ENCODE peak calls at places on chromosomes 13 and 19, in eight cellular contexts. I is foreskin keratinocyte; H is T-cell; T is stimulated activated CD8-positive, alpha-beta memory T cell treated with anti-CD3 and anti-CD28 coated beads, Interleukin-15, amount 100 ng/mL, for 4 hours; A is H54; R is thoracic aorta; G is hypothalamus; V is bronchial epithelial cell. C is an unnamed sample.

GRCh38 chr13:109647046-109647445 is 139.3 kb downstream of the IRS2 start:
- DNase-seq in I (peak), H (no peak), T (no peak), A (no peak), R (no peak), G (no peak), V (peak), C (no peak)

GRCh38 chr13:77047649-77048343 is 20.8 kb upstream of the FBXL3 start:
- DNase-seq in I (no peak), H (no peak), T (no peak), A (no peak), R (no peak), G (no peak), V (no peak), C (no peak)

GRCh38 chr19:3671680-3672574 is 28.3 kb downstream of the PIP5K1C start:
- DNase-seq in I (no peak), H (no peak), T (peak), A (no peak), R (no peak), G (no peak), V (no peak), C (no peak)

GRCh38 chr19:3095375-3096191 is 1.4 kb downstream of the GNA11 start:
- DNase-seq in I (no peak), H (peak), T (peak), A (no peak), R (no peak), G (no peak), V (peak), C (no peak)

GRCh38 chr13:110965038-110965754 is 50.3 kb upstream of the ANKRD10 start:
- DNase-seq in I (peak), H (no peak), T (no peak), A (no peak), R (no peak), G (no peak), V (peak), C (no peak)

GRCh38 chr13:48334534-48335127 is 31.1 kb downstream of the RB1 start:
- DNase-seq in I (no peak), H (no peak), T (no peak), A (no peak), R (no peak), G (no peak), V (peak), C (no peak)

GRCh38 chr19:14699641-14700040 is 9.8 kb downstream of the ZNF333 start:
- DNase-seq in I (no peak), H (no peak), T (no peak), A (no peak), R (no peak), G (no peak), V (no peak), C (no peak)

GRCh38 chr13:19818223-19818842 is 35.6 kb upstream of the PSPC1 start:
- DNase-seq in I (no peak), H (peak), T (no peak), A (no peak), R (no peak), G (no peak), V (peak), C (no peak)

GRCh38 chr19:16588089-16588823 is 16.0 kb upstream of the SLC35E1 start:
- DNase-seq in I (no peak), H (peak), T (no peak), A (no peak), R (no peak), G (no peak), V (no peak), C (no peak)

GRCh38 chr19:16455489-16455888 is 16.3 kb downstream of the EPS15L1 start:
- DNase-seq in I (no peak), H (no peak), T (no peak), A (no peak), R (no peak), G (no peak), V (no peak), C (no peak)

GRCh38 chr19:3186891-3187661 is 1.3 kb downstream of the NCLN start:
- DNase-seq in I (no peak), H (no peak), T (no peak), A (no peak), R (no peak), G (no peak), V (no peak), C (no peak)

GRCh38 chr13:74064805-74065204 is 69.4 kb downstream of the KLF12 start:
- DNase-seq in I (peak), H (no peak), T (no peak), A (no peak), R (no peak), G (no peak), V (peak), C (no peak)

GRCh38 chr19:58519087-58519354 is 589 bp downstream of the ZBTB45 start:
- DNase-seq in I (peak), H (peak), T (no peak), A (peak), R (no peak), G (no peak), V (peak), C (no peak)

GRCh38 chr13:113815151-113816058 is 48.5 kb downstream of the GAS6 start:
- DNase-seq in I (no peak), H (no peak), T (no peak), A (no peak), R (no peak), G (no peak), V (no peak), C (no peak)

GRCh38 chr19:20269461-20269860 is 102.4 kb downstream of the ZNF486 start:
- DNase-seq in I (no peak), H (no peak), T (no peak), A (no peak), R (no peak), G (no peak), V (no peak), C (no peak)

GRCh38 chr13:43303040-43303729 is 279.8 kb downstream of the DNAJC15 start:
- DNase-seq in I (no peak), H (no peak), T (no peak), A (no peak), R (no peak), G (no peak), V (peak), C (no peak)

GRCh38 chr13:111597041-111598017 is 276.9 kb downstream of the TEX29 start:
- DNase-seq in I (no peak), H (no peak), T (no peak), A (no peak), R (no peak), G (no peak), V (no peak), C (no peak)

GRCh38 chr19:34712606-34713261 is 21.3 kb upstream of the ZNF181 start:
- DNase-seq in I (peak), H (peak), T (no peak), A (peak), R (no peak), G (no peak), V (peak), C (peak)

GRCh38 chr13:113045214-113046007 is 60.2 kb upstream of the F7 start:
- DNase-seq in I (no peak), H (no peak), T (no peak), A (no peak), R (no peak), G (peak), V (no peak), C (no peak)

GRCh38 chr13:75544681-75545333 is 4.8 kb upstream of the UCHL3 start:
- DNase-seq in I (no peak), H (no peak), T (no peak), A (no peak), R (no peak), G (no peak), V (peak), C (no peak)

GRCh38 chr19:48805452-48805851 is 5.4 kb downstream of the BCAT2 start:
- DNase-seq in I (no peak), H (no peak), T (no peak), A (no peak), R (no peak), G (no peak), V (no peak), C (no peak)

GRCh38 chr19:47421844-47422395 is 2.6 kb upstream of the MEIS3 start:
- DNase-seq in I (no peak), H (no peak), T (no peak), A (no peak), R (no peak), G (no peak), V (no peak), C (no peak)

GRCh38 chr19:7602935-7603497 is 7.4 kb downstream of the CAMSAP3 start:
- DNase-seq in I (no peak), H (no peak), T (no peak), A (no peak), R (no peak), G (no peak), V (no peak), C (no peak)

GRCh38 chr13:59337070-59337469 is 826.7 kb downstream of the DIAPH3 start:
- DNase-seq in I (no peak), H (no peak), T (no peak), A (no peak), R (no peak), G (no peak), V (no peak), C (no peak)

GRCh38 chr19:1027953-1028902 is 1.8 kb downstream of the CNN2 start:
- DNase-seq in I (peak), H (peak), T (no peak), A (peak), R (no peak), G (no peak), V (peak), C (no peak)

GRCh38 chr13:63700366-63700765 is 2284.7 kb upstream of the PCDH20 start:
- DNase-seq in I (no peak), H (no peak), T (no peak), A (no peak), R (no peak), G (no peak), V (no peak), C (no peak)

GRCh38 chr13:46296920-46297319 is 85.2 kb downstream of the LRRC63 start:
- DNase-seq in I (peak), H (no peak), T (no peak), A (no peak), R (no peak), G (no peak), V (peak), C (no peak)

GRCh38 chr19:18700501-18701249 is 17.2 kb downstream of the CRTC1 start:
- DNase-seq in I (no peak), H (peak), T (peak), A (peak), R (no peak), G (no peak), V (peak), C (peak)

GRCh38 chr13:107678075-107678689 is 537.2 kb downstream of the LIG4 start:
- DNase-seq in I (no peak), H (no peak), T (no peak), A (peak), R (no peak), G (no peak), V (no peak), C (no peak)

GRCh38 chr13:112143046-112143752 is 76.2 kb downstream of the SOX1 start:
- DNase-seq in I (no peak), H (no peak), T (no peak), A (no peak), R (no peak), G (no peak), V (no peak), C (no peak)

GRCh38 chr19:14979498-14980255 is at the start of gene SLC1A6:
- DNase-seq in I (no peak), H (no peak), T (no peak), A (no peak), R (no peak), G (no peak), V (no peak), C (no peak)

GRCh38 chr19:10780368-10780767 is 55.6 kb downstream of the TMED1 start:
- DNase-seq in I (no peak), H (no peak), T (no peak), A (peak), R (no peak), G (no peak), V (peak), C (no peak)

GRCh38 chr19:42282810-42283247 is 13.8 kb downstream of the CIC start:
- DNase-seq in I (no peak), H (no peak), T (no peak), A (no peak), R (no peak), G (no peak), V (no peak), C (no peak)

GRCh38 chr13:113916330-113916815 is 52.5 kb upstream of the GAS6 start:
- DNase-seq in I (peak), H (no peak), T (no peak), A (no peak), R (no peak), G (no peak), V (peak), C (no peak)

GRCh38 chr19:13032837-13033236 is 37.6 kb downstream of the NFIX start:
- DNase-seq in I (no peak), H (no peak), T (no peak), A (no peak), R (no peak), G (no peak), V (no peak), C (no peak)

GRCh38 chr13:60261432-60262351 is 98.0 kb upstream of the DIAPH3 start:
- DNase-seq in I (no peak), H (no peak), T (no peak), A (no peak), R (no peak), G (no peak), V (no peak), C (peak)